ENCODE peak calls at places on chromosomes 3 and 15, in four cellular contexts. J, U, E and Y are unnamed samples.

GRCh38 chr3:37599779-37600178 is 261.9 kb upstream of the CTDSPL start:
- DNase-seq in J (no peak), U (no peak), E (no peak), Y (no peak)

GRCh38 chr3:54424283-54424682 is 301.9 kb downstream of the CACNA2D3 start:
- DNase-seq in J (no peak), U (no peak), E (no peak), Y (no peak)

GRCh38 chr15:77599899-77600298 is 32.8 kb downstream of the LINGO1 start:
- DNase-seq in J (peak), U (peak), E (peak), Y (peak)

GRCh38 chr3:50164056-50164455 is 8.9 kb downstream of the SEMA3F start:
- DNase-seq in J (peak), U (peak), E (no peak), Y (peak)

GRCh38 chr3:162770556-162770955 is 1273.9 kb downstream of the OTOL1 start:
- DNase-seq in J (no peak), U (no peak), E (no peak), Y (no peak)

GRCh38 chr3:55963611-55964010 is 476.5 kb upstream of the WNT5A start:
- DNase-seq in J (no peak), U (no peak), E (no peak), Y (no peak)

GRCh38 chr3:142944346-142944745 is 19.1 kb downstream of the PAQR9 start:
- DNase-seq in J (no peak), U (no peak), E (no peak), Y (no peak)

GRCh38 chr15:80597081-80597480 is 98.0 kb upstream of the ABHD17C start:
- DNase-seq in J (no peak), U (no peak), E (no peak), Y (no peak)

GRCh38 chr3:79040701-79041100 is 727.1 kb downstream of the ROBO1 start:
- DNase-seq in J (no peak), U (no peak), E (no peak), Y (no peak)

GRCh38 chr3:43874290-43874689 is 183.6 kb downstream of the ABHD5 start:
- DNase-seq in J (no peak), U (no peak), E (no peak), Y (no peak)

GRCh38 chr3:179599531-179599930 is 4.9 kb downstream of the MRPL47 start:
- DNase-seq in J (no peak), U (no peak), E (no peak), Y (no peak)

GRCh38 chr3:66997560-66998074 is 490 bp upstream of the KBTBD8 start:
- DNase-seq in J (no peak), U (peak), E (no peak), Y (no peak)

GRCh38 chr3:57951106-57951882 is 56.9 kb upstream of the FLNB start:
- DNase-seq in J (peak), U (peak), E (no peak), Y (peak)

GRCh38 chr15:52011711-52012144 is 7.3 kb upstream of the MAPK6 start:
- DNase-seq in J (no peak), U (no peak), E (no peak), Y (no peak)

GRCh38 chr15:52257734-52258062 is 37.9 kb downstream of the MYO5C start:
- DNase-seq in J (no peak), U (no peak), E (no peak), Y (no peak)

GRCh38 chr15:73694419-73694818 is 10.2 kb downstream of the CD276 start:
- DNase-seq in J (no peak), U (peak), E (no peak), Y (no peak)

GRCh38 chr15:73699249-73700040 is 15.3 kb downstream of the CD276 start:
- DNase-seq in J (no peak), U (no peak), E (no peak), Y (no peak)

GRCh38 chr15:73697033-73697467 is 12.9 kb downstream of the CD276 start:
- DNase-seq in J (peak), U (peak), E (peak), Y (peak)

GRCh38 chr15:73696641-73697001 is 12.4 kb downstream of the CD276 start:
- DNase-seq in J (no peak), U (no peak), E (no peak), Y (no peak)

DNA sequence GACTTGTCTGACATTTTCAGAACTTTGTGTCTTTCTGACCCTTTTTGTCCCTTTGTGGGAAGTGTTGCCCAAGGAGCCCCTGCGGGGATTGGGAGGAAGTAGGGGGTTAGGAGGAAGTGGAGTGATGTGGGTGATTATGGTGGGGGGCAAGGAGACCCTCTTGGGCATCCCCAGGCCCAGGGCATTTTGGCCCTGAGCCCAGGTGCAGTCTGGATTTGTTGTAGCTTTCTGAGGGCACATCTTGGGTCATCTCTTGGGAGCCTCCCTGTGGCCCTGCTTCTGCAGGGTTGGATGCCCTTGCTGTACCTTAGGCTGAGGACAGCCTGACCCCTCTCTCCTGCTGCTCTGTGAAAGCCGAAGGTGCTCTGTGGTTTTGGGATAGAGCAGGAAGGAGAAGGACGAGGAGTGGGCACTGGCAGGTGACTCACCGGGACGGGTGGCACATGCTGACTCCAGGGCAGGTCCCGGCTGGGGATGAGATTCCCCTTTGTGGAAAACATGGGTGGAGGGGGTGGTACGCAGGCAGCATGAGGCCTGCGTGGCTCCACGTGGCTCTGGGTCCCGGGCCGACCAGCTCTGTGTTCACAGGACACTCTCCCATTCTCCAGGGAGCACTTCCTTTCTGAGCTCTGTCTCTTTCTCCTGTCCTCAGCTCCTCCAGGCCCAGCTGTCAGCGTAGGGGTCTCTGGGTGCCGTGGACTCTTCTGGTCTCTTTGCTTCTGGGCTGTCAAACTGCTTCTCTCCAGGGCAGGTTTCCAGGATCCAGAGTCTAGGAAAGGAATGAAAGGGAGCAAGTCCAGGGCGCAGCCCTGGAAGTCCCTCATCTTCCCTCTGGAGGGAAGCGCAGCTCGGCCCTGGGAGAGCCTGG is 11.8 kb downstream of the CD276 start:
- DNase-seq in J (no peak), U (no peak), E (no peak), Y (no peak)
- H3K27ac ChIP-seq in J (peak), U (peak), E (peak), Y (no peak)

GRCh38 chr3:140010391-140010790 is 75.4 kb downstream of the CLSTN2 start:
- DNase-seq in J (no peak), U (no peak), E (no peak), Y (no peak)

GRCh38 chr3:140006331-140006730 is 71.3 kb downstream of the CLSTN2 start:
- DNase-seq in J (no peak), U (no peak), E (no peak), Y (no peak)

GRCh38 chr3:140007946-140008692 is 73.1 kb downstream of the CLSTN2 start:
- DNase-seq in J (no peak), U (no peak), E (no peak), Y (no peak)

GRCh38 chr3:140007081-140007480 is 72.1 kb downstream of the CLSTN2 start:
- DNase-seq in J (no peak), U (no peak), E (no peak), Y (no peak)

GRCh38 chr3:140008693-140008980 is 73.7 kb downstream of the CLSTN2 start:
- DNase-seq in J (no peak), U (no peak), E (no peak), Y (no peak)
- H3K27ac ChIP-seq in J (no peak), U (no peak), E (no peak), Y (no peak)

GRCh38 chr15:26807517-26808427 is 34.9 kb upstream of the GABRB3 start:
- DNase-seq in J (no peak), U (no peak), E (no peak), Y (no peak)
- H3K27ac ChIP-seq in J (peak), U (no peak), E (no peak), Y (no peak)

DNA sequence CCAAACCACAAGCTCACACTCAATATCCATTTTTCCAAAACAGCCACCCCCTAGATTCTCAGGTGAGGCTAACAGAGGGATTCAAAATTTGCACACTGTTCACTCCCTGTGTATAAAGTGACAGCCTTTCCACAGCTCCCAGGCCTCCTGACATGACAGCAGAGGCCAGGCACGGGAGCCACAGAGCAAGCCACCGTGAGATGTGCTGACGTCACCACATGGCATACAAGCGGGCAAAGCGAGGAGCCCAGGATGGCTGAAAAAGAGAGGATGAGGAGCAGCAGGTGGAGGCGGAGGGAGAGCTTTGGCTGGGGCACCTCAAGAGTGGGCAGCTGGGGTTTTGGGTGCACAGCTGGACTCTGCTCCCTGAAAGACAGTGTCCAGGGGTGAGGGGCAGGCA is 27.1 kb downstream of the EHD4 start:
- DNase-seq in J (no peak), U (peak), E (no peak), Y (no peak)
- H3K27ac ChIP-seq in J (peak), U (peak), E (no peak), Y (no peak)

GRCh38 chr15:74792227-74793016 is 10.5 kb downstream of the CSK start:
- DNase-seq in J (no peak), U (no peak), E (no peak), Y (no peak)

GRCh38 chr15:74790080-74790916 is 8.4 kb downstream of the CSK start:
- DNase-seq in J (peak), U (peak), E (peak), Y (peak)

GRCh38 chr15:74789741-74790079 is 7.8 kb downstream of the CSK start:
- DNase-seq in J (no peak), U (no peak), E (no peak), Y (no peak)

GRCh38 chr15:74791667-74792066 is 9.8 kb downstream of the CSK start:
- DNase-seq in J (no peak), U (no peak), E (no peak), Y (no peak)

GRCh38 chr15:74791007-74791406 is 9.1 kb downstream of the CSK start:
- DNase-seq in J (no peak), U (no peak), E (no peak), Y (no peak)
- H3K27ac ChIP-seq in J (peak), U (peak), E (no peak), Y (no peak)